ENCODE peak calls at places on chromosomes 6 and 20, in five cellular contexts. L is HTR-8/SVneo, Q is retina, J is transverse colon, W is thoracic aorta. E is an unnamed sample.

GRCh38 chr6:11358904-11359840 is 126.7 kb upstream of the NEDD9 start:
- DNase-seq in J (no peak), L (no peak), Q (no peak), W (no peak), E (no peak)

GRCh38 chr6:154602296-154602695 is 91.8 kb upstream of the CNKSR3 start:
- DNase-seq in L (peak; percentile 3), W (no peak), Q (no peak), J (no peak), E (no peak)

GRCh38 chr20:815914-816606 is 17.5 kb upstream of the FAM110A start:
- DNase-seq in W (no peak), J (peak; percentile 65), Q (peak; percentile 84), L (peak; percentile 75), E (peak; percentile 83)

GRCh38 chr6:15207923-15208322 is 37.9 kb upstream of the JARID2 start:
- DNase-seq in Q (no peak), L (no peak), W (no peak), J (no peak), E (no peak)

GRCh38 chr6:170370413-170370812 is 63.9 kb downstream of the FAM120B start:
- DNase-seq in Q (no peak), L (no peak), J (peak; percentile 36), W (no peak), E (no peak)

GRCh38 chr6:88013554-88013953 is 34.1 kb upstream of the SPACA1 start:
- DNase-seq in J (no peak), W (no peak), Q (no peak), L (no peak), E (no peak)

GRCh38 chr20:39773380-39774000 is 811.3 kb downstream of the DHX35 start:
- DNase-seq in Q (no peak), L (no peak), W (no peak), J (no peak), E (no peak)

GRCh38 chr20:57470212-57470522 is 54.8 kb downstream of the CTCFL start:
- DNase-seq in J (no peak), Q (peak; percentile 48), W (no peak), L (no peak), E (no peak)

GRCh38 chr6:52909531-52909930 is at the start of gene GSTA3:
- DNase-seq in L (no peak), Q (no peak), J (no peak), W (no peak), E (no peak)

GRCh38 chr6:41226752-41227151 is 1.4 kb upstream of the TREML4 start:
- DNase-seq in L (no peak), W (no peak), J (no peak), Q (no peak), E (no peak)

GRCh38 chr20:44900231-44900854 is 9.5 kb upstream of the PABPC1L start:
- DNase-seq in Q (no peak), L (no peak), W (no peak), J (no peak), E (no peak)

GRCh38 chr6:169950558-169950957 is 199.1 kb downstream of the ERMARD start:
- DNase-seq in L (no peak), J (no peak), W (no peak), Q (no peak), E (no peak)

GRCh38 chr6:46263709-46264091 is 92.9 kb upstream of the ENPP5 start:
- DNase-seq in Q (no peak), J (no peak), W (no peak), L (peak; percentile 14), E (no peak)

GRCh38 chr20:10935658-10936057 is 261.9 kb upstream of the JAG1 start:
- DNase-seq in Q (no peak), J (no peak), W (no peak), L (no peak), E (no peak)

GRCh38 chr20:11267131-11267761 is 593.4 kb upstream of the JAG1 start:
- DNase-seq in J (no peak), W (no peak), L (peak; percentile 90), Q (peak; percentile 17), E (peak; percentile 51)

GRCh38 chr20:60078351-60079250 is 120.4 kb downstream of the CDH26 start:
- DNase-seq in Q (no peak), W (no peak), J (no peak), L (no peak), E (no peak)

GRCh38 chr20:1375515-1375914 is 17.3 kb downstream of the FKBP1A start:
- DNase-seq in W (no peak), Q (no peak), L (peak; percentile 73), J (no peak), E (no peak)

GRCh38 chr6:160435935-160436334 is 87.8 kb downstream of the SLC22A3 start:
- DNase-seq in Q (no peak), W (no peak), J (no peak), L (no peak), E (no peak)

GRCh38 chr6:52513464-52513863 is 63.4 kb downstream of the TRAM2 start:
- DNase-seq in Q (no peak), W (no peak), L (no peak), J (no peak), E (no peak)

GRCh38 chr6:2498224-2498623 is 252.5 kb downstream of the MYLK4 start:
- DNase-seq in L (no peak), W (no peak), J (no peak), Q (no peak), E (no peak)

GRCh38 chr6:144213293-144213692 is 63.0 kb downstream of the STX11 start:
- DNase-seq in W (no peak), J (no peak), L (no peak), Q (no peak), E (no peak)

GRCh38 chr6:92810913-92811312 is 608.4 kb downstream of the EPHA7 start:
- DNase-seq in W (no peak), J (no peak), L (no peak), Q (peak; percentile 25), E (peak; percentile 49)

GRCh38 chr6:166930354-166930891 is 25.9 kb downstream of the RNASET2 start:
- DNase-seq in Q (no peak), J (no peak), L (no peak), W (no peak), E (no peak)

GRCh38 chr6:14037402-14038277 is 79.9 kb upstream of the CD83 start:
- DNase-seq in J (no peak), Q (no peak), L (peak; percentile 39), W (no peak), E (no peak)

GRCh38 chr20:34512266-34512954 is 3.8 kb upstream of the DYNLRB1 start:
- DNase-seq in W (no peak), L (no peak), Q (no peak), J (no peak), E (no peak)

GRCh38 chr6:112007805-112008204 is 46.1 kb upstream of the CCN6 start:
- DNase-seq in W (no peak), Q (no peak), J (peak; percentile 11), L (no peak), E (no peak)

GRCh38 chr6:121881974-121882667 is 446.7 kb downstream of the GJA1 start:
- DNase-seq in W (no peak), Q (no peak), L (peak; percentile 50), J (no peak), E (no peak)

GRCh38 chr6:35161776-35162607 is 20.9 kb upstream of the TCP11 start:
- DNase-seq in Q (no peak), L (no peak), W (no peak), J (no peak), E (no peak)

GRCh38 chr6:56725257-56725656 is 82.6 kb upstream of the DST start:
- DNase-seq in L (no peak), W (no peak), Q (no peak), J (no peak), E (no peak)